ENCODE peak calls at places on chromosomes 5 and 9, in seven cellular contexts. J is upper lobe of right lung, G is MM.1S, E is heart left ventricle, V is tibial artery, X is left lung, B is colonic mucosa. D is an unnamed sample.

GRCh38 chr5:129591508-129592160 is 131.5 kb downstream of the ADAMTS19 start:
- DNase-seq in E (no peak), J (no peak), B (no peak), V (no peak), G (no peak), X (no peak), D (no peak)

GRCh38 chr5:33010851-33011250 is 299.7 kb downstream of the NPR3 start:
- DNase-seq in G (no peak), J (no peak), V (no peak), E (no peak), X (no peak), B (no peak), D (no peak)

GRCh38 chr9:100583019-100583802 is 5.3 kb downstream of the CAVIN4 start:
- DNase-seq in J (no peak), G (no peak), E (no peak), X (no peak), V (no peak), B (no peak), D (no peak)

GRCh38 chr9:129458663-129459549 is 162.0 kb downstream of the C9orf50 start:
- DNase-seq in V (peak), J (peak), E (peak), B (peak), G (no peak), X (peak), D (no peak)

GRCh38 chr5:128537306-128537998 is 593 bp downstream of the FBN2 start:
- DNase-seq in G (peak), V (peak), J (peak), E (peak), X (peak), B (no peak), D (no peak)

GRCh38 chr9:20441704-20442423 is 180.4 kb downstream of the MLLT3 start:
- DNase-seq in X (no peak), G (peak), B (no peak), V (no peak), J (no peak), E (no peak), D (no peak)

GRCh38 chr9:108002296-108003056 is 512.9 kb upstream of the KLF4 start:
- DNase-seq in B (peak), E (peak), X (no peak), J (no peak), G (no peak), V (peak), D (peak)

GRCh38 chr5:169024426-169024825 is 276.5 kb downstream of the SLIT3 start:
- DNase-seq in E (peak), B (no peak), X (no peak), G (no peak), J (no peak), V (peak), D (peak)

GRCh38 chr9:136623016-136623848 is 39.5 kb upstream of the EGFL7 start:
- DNase-seq in V (no peak), X (peak), G (no peak), J (no peak), B (no peak), E (peak), D (no peak)

GRCh38 chr9:82334286-82334685 is 345.7 kb downstream of the SPATA31D1 start:
- DNase-seq in V (no peak), E (no peak), X (no peak), G (no peak), J (no peak), B (no peak), D (no peak)

GRCh38 chr9:127130235-127130634 is 7.8 kb upstream of the ANGPTL2 start:
- DNase-seq in E (no peak), V (no peak), X (no peak), G (no peak), J (no peak), B (no peak), D (no peak)
- H3K27ac ChIP-seq in E (no peak), V (peak), X (no peak), G (no peak), J (no peak), B (no peak), D (no peak)

GRCh38 chr5:134581241-134581981 is 51.2 kb downstream of the SAR1B start:
- DNase-seq in G (no peak), V (no peak), B (no peak), X (no peak), J (peak), E (peak), D (no peak)

GRCh38 chr5:134579284-134579771 is 53.3 kb downstream of the SAR1B start:
- DNase-seq in V (no peak), J (peak), B (no peak), X (peak), G (no peak), E (peak), D (no peak)

GRCh38 chr5:134577796-134578577 is 52.5 kb downstream of the JADE2 start:
- DNase-seq in G (peak), J (peak), E (peak), B (peak), X (peak), V (peak), D (peak)

GRCh38 chr5:134578578-134579283 is 53.3 kb downstream of the JADE2 start:
- DNase-seq in B (no peak), J (no peak), V (no peak), E (peak), G (no peak), X (peak), D (no peak)

DNA sequence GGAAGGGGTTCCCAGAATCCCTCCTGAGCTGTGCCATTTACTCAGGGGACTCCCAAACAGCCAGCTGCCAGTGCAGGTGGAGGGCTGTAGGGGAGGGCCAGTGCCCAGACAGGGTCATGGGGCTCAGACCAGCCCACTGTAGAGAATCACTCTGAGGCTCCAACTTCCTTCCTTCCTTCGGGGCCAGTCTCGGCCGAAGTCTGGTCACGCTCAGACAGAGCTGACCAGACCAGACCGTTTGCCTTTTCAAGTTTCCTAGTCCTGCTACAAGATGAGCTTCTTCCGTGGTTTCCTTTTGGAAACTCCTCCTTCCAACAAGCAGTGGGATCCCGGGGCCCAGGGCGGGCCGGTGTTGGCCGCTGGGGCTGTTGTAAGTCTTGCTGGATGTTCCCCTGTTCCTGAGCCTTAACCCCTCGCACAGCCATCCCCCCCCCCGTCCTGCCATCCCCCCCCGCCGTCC is 52.6 kb downstream of the SAR1B start:
- DNase-seq in J (peak), B (no peak), X (no peak), E (peak), G (no peak), V (no peak), D (no peak)
- H3K27ac ChIP-seq in J (peak), B (no peak), X (peak), E (no peak), G (no peak), V (no peak), D (no peak)

GRCh38 chr5:134437340-134438267 is 25.9 kb upstream of the CDKN2AIPNL start:
- DNase-seq in X (no peak), E (no peak), B (no peak), J (peak), V (no peak), G (no peak), D (peak)
- H3K27ac ChIP-seq in X (peak), E (peak), B (peak), J (peak), V (no peak), G (peak), D (peak)

DNA sequence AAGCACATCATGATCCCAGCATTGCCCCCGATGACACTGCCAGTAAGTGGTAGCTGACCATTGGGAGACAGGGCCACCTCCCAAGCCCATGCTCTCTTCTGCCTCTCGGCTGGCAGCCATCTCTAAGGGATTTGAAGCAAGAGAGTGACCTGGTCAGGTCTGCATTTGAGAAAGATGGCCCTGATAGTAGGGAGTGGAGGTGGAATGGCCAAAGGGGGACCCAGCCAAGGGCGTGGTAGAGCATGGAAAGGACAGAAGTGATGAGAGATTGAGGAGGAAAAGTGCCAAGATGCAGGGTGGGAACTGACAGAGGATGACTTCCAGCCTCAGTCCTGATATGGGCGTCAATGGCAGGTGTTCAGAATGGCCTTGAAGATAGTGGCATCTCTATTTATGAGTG is 9.0 kb downstream of the ABL1 start:
- DNase-seq in J (no peak), X (no peak), G (no peak), E (no peak), V (peak), B (no peak), D (no peak)
- H3K27ac ChIP-seq in J (peak), X (no peak), G (no peak), E (no peak), V (peak), B (peak), D (peak)

GRCh38 chr9:133691659-133692363 is 46.3 kb downstream of the SARDH start:
- DNase-seq in J (no peak), E (peak), V (no peak), X (peak), G (no peak), B (no peak), D (no peak)

GRCh38 chr9:133693703-133694529 is 44.2 kb downstream of the SARDH start:
- DNase-seq in B (no peak), G (no peak), J (no peak), V (no peak), X (peak), E (peak), D (no peak)

GRCh38 chr9:133692364-133692985 is 45.7 kb downstream of the SARDH start:
- DNase-seq in E (peak), B (no peak), V (no peak), G (no peak), J (no peak), X (peak), D (no peak)

GRCh38 chr9:133694686-133695085 is 43.5 kb downstream of the SARDH start:
- DNase-seq in G (no peak), V (no peak), B (no peak), X (no peak), E (no peak), J (no peak), D (no peak)

DNA sequence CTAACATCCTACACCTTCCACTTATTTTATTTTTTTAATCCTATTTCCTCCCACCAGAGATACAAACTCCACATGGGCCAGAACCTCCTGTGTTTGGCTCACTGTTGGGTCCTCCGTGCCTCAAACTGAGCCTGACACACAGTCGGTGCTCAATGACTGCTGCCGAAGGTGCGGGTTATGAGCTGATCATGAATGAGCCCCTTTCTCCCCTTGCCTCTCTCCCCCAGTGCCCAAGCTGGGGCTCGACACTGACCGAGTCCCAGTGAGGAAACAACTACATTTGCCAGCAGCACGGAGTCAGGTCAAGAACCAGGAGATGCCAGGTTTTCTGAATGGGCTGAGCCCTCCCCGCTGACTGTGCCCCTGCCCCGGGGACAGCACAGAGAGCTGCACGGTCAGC is 45.0 kb downstream of the SARDH start:
- DNase-seq in G (no peak), X (peak), J (no peak), E (peak), B (no peak), V (no peak), D (no peak)
- H3K27ac ChIP-seq in G (no peak), X (no peak), J (no peak), E (no peak), B (no peak), V (no peak), D (no peak)

GRCh38 chr5:159448-160172 is 31.7 kb upstream of the LRRC14B start:
- DNase-seq in G (no peak), J (peak), V (no peak), X (peak), E (no peak), B (no peak), D (no peak)
- H3K27ac ChIP-seq in G (no peak), J (no peak), V (no peak), X (no peak), E (no peak), B (no peak), D (no peak)

DNA sequence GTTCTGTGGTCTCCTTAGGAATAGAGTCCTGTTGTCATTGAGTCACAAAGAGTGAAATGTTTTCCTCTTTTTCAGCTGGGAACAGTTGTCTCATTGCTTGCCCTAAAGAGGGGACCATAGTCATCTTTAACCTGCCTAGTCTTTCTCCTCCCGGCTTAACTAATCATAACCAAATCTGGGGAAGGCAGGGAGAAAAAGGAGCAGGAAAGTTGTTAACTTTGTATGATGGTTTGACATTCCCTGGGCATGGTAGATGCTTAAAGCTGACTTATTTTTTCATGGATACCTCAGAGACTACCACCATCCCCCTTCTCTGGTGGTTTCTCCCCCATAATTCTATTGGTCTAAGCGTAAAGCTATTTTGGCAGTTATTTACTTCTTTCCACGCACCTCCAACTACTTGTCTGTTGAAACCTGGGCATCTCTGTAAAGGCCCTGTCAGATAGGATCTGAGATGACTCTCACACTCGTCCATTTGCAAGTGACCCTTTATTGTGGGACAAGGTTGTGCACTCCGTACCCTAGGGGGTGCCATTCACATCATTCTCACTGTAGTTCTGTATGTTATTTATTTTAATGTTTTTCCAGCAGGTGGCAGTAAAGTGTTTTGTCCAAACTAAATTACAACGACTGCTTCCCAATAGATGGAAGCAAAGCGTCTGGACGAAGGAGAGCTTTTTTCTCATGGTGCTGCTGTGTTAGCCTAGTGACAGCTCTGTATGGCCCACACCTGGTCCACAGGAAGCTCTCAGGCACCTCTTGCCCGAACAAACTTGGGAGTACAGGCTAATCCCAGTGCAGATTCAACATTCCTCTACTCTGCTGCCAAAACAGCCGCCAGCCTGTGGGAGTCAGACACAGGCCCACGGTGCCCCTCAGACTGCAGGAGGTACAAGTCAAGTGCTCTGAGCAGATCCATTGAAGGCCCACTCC is 3.0 kb upstream of the FAM13B start:
- DNase-seq in X (no peak), G (peak), B (peak), J (no peak), V (peak), E (peak), D (peak)
- H3K27ac ChIP-seq in X (no peak), G (no peak), B (no peak), J (no peak), V (peak), E (no peak), D (peak)

GRCh38 chr9:93268551-93269314 is 84.8 kb downstream of the WNK2 start:
- DNase-seq in V (peak), B (peak), G (peak), X (peak), J (peak), E (no peak), D (no peak)
- H3K27ac ChIP-seq in V (no peak), B (no peak), G (peak), X (no peak), J (no peak), E (no peak), D (no peak)

DNA sequence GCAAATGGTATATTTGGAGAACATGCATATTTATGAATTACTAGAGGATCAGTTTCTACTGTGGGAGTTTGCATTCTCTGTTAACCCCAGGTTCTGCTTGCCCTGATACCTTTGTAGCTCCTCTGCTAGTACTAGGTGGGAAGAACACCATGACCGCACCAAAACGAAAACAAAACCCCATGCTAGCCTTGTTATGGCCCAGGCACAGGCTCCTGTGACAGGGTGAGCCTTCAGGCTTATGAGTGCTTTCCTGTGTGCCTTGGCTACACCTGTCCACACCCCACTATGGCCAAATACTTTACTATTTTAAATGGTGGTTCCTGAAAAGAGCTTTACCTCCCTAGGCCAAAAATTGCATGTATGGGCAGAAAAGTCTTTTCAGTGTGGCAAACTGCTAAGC is 94.8 kb downstream of the PPIC start:
- DNase-seq in V (no peak), G (peak), X (no peak), E (no peak), B (no peak), J (no peak), D (no peak)
- H3K27ac ChIP-seq in V (no peak), G (no peak), X (no peak), E (no peak), B (no peak), J (no peak), D (no peak)

DNA sequence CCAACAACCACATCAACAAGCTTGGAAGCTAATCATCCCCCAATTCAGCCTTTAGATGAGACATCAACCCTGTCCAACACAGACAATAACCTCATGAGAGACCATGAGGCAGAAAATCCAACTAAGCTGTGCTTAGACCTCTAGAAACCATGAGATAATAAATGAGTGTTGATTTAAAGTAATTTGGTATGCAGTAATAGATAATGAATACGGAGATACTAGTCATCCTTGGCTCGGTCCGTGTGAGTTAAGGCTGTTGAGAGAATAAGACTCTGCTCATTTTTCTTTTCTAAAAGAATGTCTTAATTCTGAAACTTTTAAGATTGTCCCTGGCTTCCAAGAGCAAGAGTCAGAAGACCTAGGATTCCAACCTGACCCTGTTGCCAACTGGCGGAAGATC is 6.1 kb downstream of the TNC start:
- DNase-seq in G (no peak), B (no peak), X (no peak), E (no peak), V (no peak), J (no peak), D (no peak)
- H3K27ac ChIP-seq in G (no peak), B (no peak), X (no peak), E (no peak), V (peak), J (no peak), D (no peak)

D was measured in cardiac muscle cell.